ENCODE peak calls at places on chromosomes 1 and 21, in four cellular contexts. H, Z, X and O are unnamed samples.

GRCh38 chr1:117237701-117238413 is 27.1 kb upstream of the VTCN1 start:
- DNase-seq in H (no peak), Z (no peak), X (no peak), O (no peak)

GRCh38 chr1:170967042-170967910 is 31.9 kb downstream of the MROH9 start:
- DNase-seq in H (no peak), Z (no peak), X (no peak), O (no peak)

GRCh38 chr1:202274611-202275010 is 67.1 kb downstream of the UBE2T start:
- DNase-seq in H (no peak), Z (peak), X (peak), O (no peak)

GRCh38 chr1:33332881-33333280 is 12.0 kb upstream of the A3GALT2 start:
- DNase-seq in H (no peak), Z (no peak), X (no peak), O (no peak)

GRCh38 chr1:205275133-205275532 is 46.4 kb downstream of the NUAK2 start:
- DNase-seq in H (no peak), Z (no peak), X (no peak), O (no peak)

GRCh38 chr1:1730870-1731269 is 6.7 kb upstream of the CDK11A start:
- DNase-seq in H (no peak), Z (no peak), X (no peak), O (no peak)

GRCh38 chr1:228100822-228101613 is 2.1 kb downstream of the C1orf35 start:
- DNase-seq in H (no peak), Z (peak), X (no peak), O (peak)

GRCh38 chr21:36980280-36981048 is 14.0 kb upstream of the HLCS start:
- DNase-seq in H (no peak), Z (no peak), X (peak), O (peak)

GRCh38 chr1:71930526-71930925 is 351.8 kb downstream of the NEGR1 start:
- DNase-seq in H (no peak), Z (no peak), X (no peak), O (no peak)

GRCh38 chr1:228906461-228906860 is 171.2 kb downstream of the RHOU start:
- DNase-seq in H (no peak), Z (no peak), X (no peak), O (peak)

GRCh38 chr1:78527706-78528105 is 36.9 kb downstream of the PTGFR start:
- DNase-seq in H (no peak), Z (no peak), X (no peak), O (no peak)

GRCh38 chr1:117346206-117346928 is 20.9 kb upstream of the MAN1A2 start:
- DNase-seq in H (no peak), Z (no peak), X (no peak), O (no peak)

GRCh38 chr21:38984982-38985422 is 179.3 kb downstream of the ETS2 start:
- DNase-seq in H (no peak), Z (no peak), X (no peak), O (no peak)

GRCh38 chr1:159947942-159948341 is 2.5 kb upstream of the IGSF9 start:
- DNase-seq in H (no peak), Z (no peak), X (no peak), O (no peak)

GRCh38 chr1:60386259-60386658 is 312.7 kb upstream of the C1orf87 start:
- DNase-seq in H (no peak), Z (no peak), X (no peak), O (no peak)

GRCh38 chr1:12001996-12002493 is 17.3 kb upstream of the MIIP start:
- DNase-seq in H (no peak), Z (no peak), X (no peak), O (no peak)

GRCh38 chr1:89826594-89826993 is 5.8 kb downstream of the LRRC8D start:
- DNase-seq in H (no peak), Z (no peak), X (no peak), O (no peak)

DNA sequence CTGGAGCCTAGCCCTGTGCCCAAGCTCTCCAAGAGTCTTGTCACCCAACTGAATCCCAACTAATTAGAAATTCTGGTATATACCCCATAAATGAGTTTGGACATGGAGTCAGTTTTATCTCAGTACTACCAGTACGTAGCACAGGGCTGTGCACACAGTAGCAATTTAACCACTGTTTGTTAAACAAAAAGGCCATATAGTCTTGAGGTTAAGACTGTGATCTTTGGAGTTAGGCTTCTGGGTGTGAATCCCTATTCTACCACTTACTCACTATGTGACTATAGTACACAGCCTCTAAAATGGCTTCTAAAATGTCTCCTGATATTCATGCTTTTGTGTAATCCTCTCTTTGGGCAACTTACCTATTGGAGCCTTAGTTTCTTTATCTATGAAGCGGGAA is 48.2 kb downstream of the RAB3B start:
- DNase-seq in H (no peak), Z (no peak), X (no peak), O (no peak)
- TF ChIP-seq ATF2 in H (no peak), Z (no peak), X (no peak), O (no peak)

DNA sequence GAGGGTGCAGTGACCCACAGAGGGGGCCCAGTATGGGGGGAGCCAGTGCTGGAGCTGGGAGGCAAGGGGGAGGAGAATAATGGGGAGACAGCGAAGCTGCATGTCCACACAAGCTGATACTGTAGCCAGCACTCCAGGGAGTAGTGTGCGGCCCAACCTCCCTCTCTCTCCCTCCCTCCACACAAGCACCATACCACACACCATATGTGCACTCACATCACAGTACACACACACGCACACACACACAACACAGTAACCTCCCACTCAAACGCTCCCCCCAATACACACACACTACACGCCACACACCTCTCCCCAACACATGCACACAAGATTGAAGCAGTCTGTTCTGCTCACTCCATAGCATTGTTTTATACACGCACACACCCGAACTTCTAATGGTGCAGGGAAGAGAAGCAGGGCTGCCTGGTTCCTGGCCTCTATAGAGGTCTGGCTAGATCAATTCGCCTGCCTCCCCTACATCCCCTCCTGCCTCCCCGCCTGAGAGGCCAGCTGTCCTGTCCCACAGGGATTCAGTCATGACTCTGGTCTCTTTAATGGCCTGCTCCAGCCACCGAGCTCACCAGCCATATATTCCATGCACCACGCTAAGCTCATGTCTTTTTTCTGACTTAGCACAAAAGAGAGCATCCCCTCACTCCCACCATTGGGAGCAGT is 3.8 kb downstream of the NCDN start:
- DNase-seq in H (no peak), Z (no peak), X (no peak), O (no peak)
- TF ChIP-seq ATF2 in H (no peak), Z (no peak), X (no peak), O (no peak)

DNA sequence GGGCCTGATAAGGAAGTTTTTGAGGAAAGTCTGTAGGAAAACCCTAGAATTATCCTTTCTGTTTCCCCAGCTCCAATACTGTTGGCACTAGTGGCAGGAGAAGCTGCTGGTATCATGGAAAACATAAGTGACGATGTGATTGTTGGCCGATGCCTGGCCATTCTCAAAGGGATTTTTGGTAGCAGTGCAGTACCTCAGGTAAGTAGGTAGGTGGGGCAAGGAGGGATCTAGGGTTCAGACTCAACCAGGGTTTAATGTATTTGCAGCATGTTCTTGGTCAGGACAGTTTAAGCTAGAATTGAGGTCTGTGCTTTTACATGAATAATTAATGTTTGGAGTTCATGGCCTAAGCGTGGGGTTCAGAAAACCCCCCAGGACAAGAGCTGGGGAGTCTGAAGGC is 62.1 kb downstream of the KDM1A start:
- DNase-seq in H (no peak), Z (no peak), X (peak), O (no peak)
- TF ChIP-seq ATF2 in H (no peak), Z (no peak), X (no peak), O (no peak)

DNA sequence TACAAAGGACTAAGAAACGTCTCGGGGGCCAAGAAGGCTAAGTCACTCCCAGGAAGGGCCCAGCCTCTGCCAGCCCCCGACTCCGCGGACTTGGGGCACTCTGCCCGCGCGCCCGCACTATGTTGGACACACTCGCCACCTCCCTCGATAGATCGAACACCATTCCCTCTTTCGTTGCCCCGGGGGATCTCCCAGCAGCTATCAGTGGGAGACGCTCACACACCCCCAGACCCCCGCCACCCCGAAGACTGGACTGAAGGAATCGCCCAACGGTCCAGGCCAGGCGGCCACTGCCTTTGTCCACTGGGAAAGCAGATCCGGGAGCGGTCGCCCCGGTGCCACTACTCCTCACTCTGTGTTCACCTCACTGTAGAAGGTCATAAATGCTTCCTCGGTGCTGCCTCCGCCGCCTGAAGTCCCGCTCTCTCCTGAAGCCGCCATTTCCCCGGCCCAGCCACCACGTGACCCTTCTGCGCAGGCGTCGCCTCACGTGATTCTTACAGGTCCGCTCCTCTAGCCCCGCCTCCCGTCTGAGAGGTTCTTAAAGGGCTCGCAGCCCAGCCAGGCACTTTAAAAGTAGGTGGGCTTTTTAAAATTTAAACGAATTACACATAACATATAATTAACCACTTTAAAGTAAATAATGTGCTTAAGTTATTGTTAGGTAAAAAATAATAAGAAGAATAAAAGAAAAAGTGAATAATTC is at the start of gene DNAJC8:
- DNase-seq in H (no peak), Z (peak), X (peak), O (peak)
- TF ChIP-seq ATF2 in H (no peak), Z (no peak), X (no peak), O (no peak)

DNA sequence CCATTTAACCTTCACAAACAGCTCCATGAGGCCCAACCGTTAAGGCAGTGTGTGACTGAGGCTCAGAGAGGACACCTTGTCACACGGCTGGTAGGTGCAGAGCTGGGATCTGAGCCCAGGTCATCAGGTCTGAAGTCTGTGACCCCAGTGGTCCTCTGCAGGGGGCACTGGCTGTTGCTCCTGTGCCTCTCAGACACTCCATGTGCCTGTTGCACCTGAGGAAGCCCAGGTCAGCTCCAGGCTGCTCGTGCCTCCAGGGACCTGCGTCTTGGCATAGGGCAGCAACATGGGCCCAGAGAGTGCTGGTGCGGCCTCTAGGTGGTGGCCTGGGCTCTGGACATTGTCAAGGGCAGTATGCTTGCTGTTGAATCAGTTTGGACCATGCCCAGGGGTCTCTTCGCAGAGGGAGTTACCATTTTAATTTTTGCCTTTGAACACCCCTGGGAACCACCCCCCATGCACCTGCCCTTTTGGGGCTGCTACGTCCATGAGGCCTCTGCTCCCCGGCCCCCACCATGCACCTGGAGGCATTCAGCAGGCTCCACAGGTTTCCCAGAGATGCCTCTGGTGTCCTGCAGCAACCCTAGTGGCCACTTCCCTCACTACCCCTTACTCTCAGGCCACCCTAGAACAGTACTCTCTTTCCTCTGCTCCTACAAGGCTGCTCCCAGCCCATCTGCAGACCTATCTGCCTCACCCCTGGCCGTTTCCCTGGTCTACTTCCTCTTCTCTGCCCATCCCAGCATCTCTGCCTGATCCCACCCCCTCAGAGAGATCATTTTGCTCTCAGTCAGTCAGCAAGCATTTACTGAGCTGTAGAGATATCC is 25.2 kb upstream of the EPS8L3 start:
- DNase-seq in H (no peak), Z (peak), X (peak), O (peak)
- TF ChIP-seq ATF2 in H (no peak), Z (no peak), X (no peak), O (no peak)